ENCODE peak calls at places on chromosomes 3 and 15, in ten cellular contexts. U, O, R, N, M, F, Z, P, Y and D are unnamed samples.
A peak's percentile ranks its signal among the peaks of the same experiment; 100 is the strongest.

GRCh38 chr3:120773932-120774331 is 31.4 kb downstream of the GTF2E1 start:
- DNase-seq in U (no peak), N (peak; percentile 75), O (no peak), F (no peak), Y (no peak), R (no peak), Z (no peak), P (no peak), M (no peak), D (no peak)

GRCh38 chr15:25437751-25438600 is 848 bp downstream of the UBE3A start:
- DNase-seq in N (peak; percentile 40), F (peak; percentile 57), Z (peak; percentile 76), M (peak; percentile 54), Y (peak; percentile 45), R (peak; percentile 79), O (peak; percentile 59), P (peak; percentile 71), U (peak; percentile 61), D (peak; percentile 32)

GRCh38 chr15:90529369-90530249 is at the start of gene CRTC3:
- DNase-seq in N (peak; percentile 48), P (peak; percentile 71), R (peak; percentile 78), Z (peak; percentile 77), M (peak; percentile 53), O (peak; percentile 44), Y (peak; percentile 50), F (peak; percentile 51), U (peak; percentile 46), D (peak; percentile 38)

GRCh38 chr15:76866716-76867321 is 38.3 kb downstream of the SCAPER start:
- DNase-seq in P (no peak), O (peak; percentile 20), Z (no peak), R (no peak), U (no peak), N (peak; percentile 58), M (peak; percentile 12), F (peak; percentile 2), Y (no peak), D (no peak)

GRCh38 chr3:124771083-124771445 is 40.8 kb downstream of the UMPS start:
- DNase-seq in Z (no peak), U (no peak), M (no peak), P (no peak), O (no peak), N (no peak), Y (no peak), R (no peak), F (no peak), D (no peak)

GRCh38 chr3:147655236-147655635 is 246.1 kb downstream of the ZIC1 start:
- DNase-seq in O (no peak), N (no peak), P (no peak), Z (no peak), M (no peak), F (no peak), R (no peak), U (no peak), Y (no peak), D (no peak)

GRCh38 chr15:52139599-52140462 is 27.3 kb upstream of the BCL2L10 start:
- DNase-seq in Y (peak; percentile 82), U (peak; percentile 85), M (peak; percentile 63), P (peak; percentile 89), Z (peak; percentile 83), R (peak; percentile 74), O (peak; percentile 83), F (peak; percentile 65), N (peak; percentile 62), D (no peak)

GRCh38 chr3:177615015-177615414 is 417.7 kb upstream of the TBL1XR1 start:
- DNase-seq in N (peak; percentile 97), Z (no peak), U (no peak), F (peak; percentile 84), Y (peak; percentile 77), R (peak; percentile 80), M (peak; percentile 39), P (peak; percentile 91), O (no peak), D (no peak)

GRCh38 chr3:185308126-185308754 is 54.4 kb upstream of the EHHADH start:
- DNase-seq in Y (peak; percentile 68), O (peak; percentile 57), U (peak; percentile 76), R (no peak), Z (no peak), N (peak; percentile 55), M (peak; percentile 58), P (peak; percentile 85), F (peak; percentile 74), D (peak; percentile 6)

GRCh38 chr3:170844377-170844776 is 25.6 kb downstream of the RPL22L1 start:
- DNase-seq in O (no peak), U (no peak), R (no peak), F (no peak), N (no peak), Z (no peak), Y (no peak), M (no peak), P (no peak), D (no peak)
- H3K9me3 ChIP-seq in O (no peaks in the 10 kb centered on the region), U (peaks cover 7% of the 10 kb centered on the region), R (no peaks in the 10 kb centered on the region), F (no peaks in the 10 kb centered on the region), N (no peaks in the 10 kb centered on the region), Z (no peaks in the 10 kb centered on the region), Y (no peaks in the 10 kb centered on the region), M (no peaks in the 10 kb centered on the region), P (no peaks in the 10 kb centered on the region), D (no peaks in the 10 kb centered on the region)

GRCh38 chr15:40070608-40071218 is 31.7 kb upstream of the SRP14 start:
- DNase-seq in U (no peak), R (no peak), Z (no peak), N (no peak), Y (no peak), F (no peak), O (no peak), P (no peak), M (no peak), D (no peak)
- H3K27ac ChIP-seq in U (no peak overlapping the region), R (no peak overlapping the region), Z (no peak overlapping the region), N (no peak overlapping the region), Y (peak overlapping the region; percentile 87), F (no peak overlapping the region), O (no peak overlapping the region), P (no peak overlapping the region), M (no peak overlapping the region), D (no peak overlapping the region)

DNA sequence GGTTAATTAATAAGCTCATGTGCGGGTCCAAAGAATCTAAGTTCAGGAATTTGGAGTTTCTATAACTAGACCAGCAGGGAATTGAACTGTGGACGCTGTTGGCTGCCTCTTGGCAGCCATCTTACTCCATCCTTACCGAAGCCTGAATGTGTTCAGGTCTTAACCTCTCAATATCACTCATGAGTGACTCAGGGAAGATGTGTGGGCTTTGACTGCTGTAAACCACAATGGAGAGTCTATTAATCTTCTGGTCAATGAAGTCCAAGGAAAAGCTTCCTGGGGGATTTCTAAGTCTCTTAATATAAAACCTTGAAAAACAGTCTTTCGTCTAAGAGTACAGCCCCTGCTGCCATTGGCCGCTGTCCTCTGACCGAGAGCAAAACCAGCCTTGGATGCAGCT is 46.7 kb upstream of the OXTR start:
- DNase-seq in P (no peak), M (no peak), N (peak; percentile 48), U (no peak), O (no peak), Y (no peak), R (no peak), Z (no peak), F (no peak), D (no peak)
- H3K9me3 ChIP-seq in P (no peaks in the 10 kb centered on the region), M (peaks cover 25% of the 10 kb centered on the region), N (peaks cover 19% of the 10 kb centered on the region), U (no peaks in the 10 kb centered on the region), O (no peaks in the 10 kb centered on the region), Y (peaks cover 32% of the 10 kb centered on the region), R (no peaks in the 10 kb centered on the region), Z (no peaks in the 10 kb centered on the region), F (peaks cover 15% of the 10 kb centered on the region), D (peaks cover 5% of the 10 kb centered on the region)

GRCh38 chr3:21390856-21391255 is 360.2 kb downstream of the ZNF385D start:
- DNase-seq in F (no peak), P (no peak), U (no peak), Z (no peak), O (no peak), R (no peak), N (no peak), Y (no peak), M (no peak), D (no peak)

GRCh38 chr3:21390136-21390535 is 360.9 kb downstream of the ZNF385D start:
- DNase-seq in U (no peak), N (peak; percentile 7), Y (no peak), P (no peak), R (no peak), F (no peak), O (no peak), Z (no peak), M (no peak), D (no peak)

GRCh38 chr3:21398461-21398860 is 352.5 kb downstream of the ZNF385D start:
- DNase-seq in N (no peak), R (no peak), M (no peak), U (no peak), O (no peak), F (no peak), P (no peak), Y (no peak), Z (no peak), D (no peak)

GRCh38 chr3:21392521-21392920 is 358.5 kb downstream of the ZNF385D start:
- DNase-seq in U (no peak), M (no peak), P (no peak), R (no peak), Y (no peak), Z (no peak), N (no peak), F (no peak), O (no peak), D (no peak)

GRCh38 chr3:21393684-21394307 is 357.2 kb downstream of the ZNF385D start:
- DNase-seq in P (no peak), M (no peak), Z (no peak), N (no peak), R (no peak), F (no peak), O (no peak), U (no peak), Y (no peak), D (no peak)
- H3K27ac ChIP-seq in P (no peak overlapping the region), M (no peak overlapping the region), Z (no peak overlapping the region), N (no peak overlapping the region), R (peak overlapping the region; percentile 31), F (no peak overlapping the region), O (no peak overlapping the region), U (no peak overlapping the region), Y (no peak overlapping the region), D (no peak overlapping the region)

GRCh38 chr3:178802993-178803693 is 266.9 kb downstream of the KCNMB2 start:
- DNase-seq in N (no peak), R (no peak), M (no peak), P (no peak), O (no peak), Z (no peak), Y (no peak), U (no peak), F (no peak), D (no peak)
- H3K9me3 ChIP-seq in N (no peaks in the 10 kb centered on the region), R (no peaks in the 10 kb centered on the region), M (no peaks in the 10 kb centered on the region), P (no peaks in the 10 kb centered on the region), O (no peaks in the 10 kb centered on the region), Z (no peaks in the 10 kb centered on the region), Y (no peaks in the 10 kb centered on the region), U (no peaks in the 10 kb centered on the region), F (no peaks in the 10 kb centered on the region), D (no peaks in the 10 kb centered on the region)